ENCODE peak calls at places on chromosomes 1 and 21, in five cellular contexts. O is HepG2, T is K562, Y is upper lobe of left lung, C is HCT116. X is an unnamed sample.

GRCh38 chr1:54787604-54788003 is 13.5 kb downstream of the TTC22 start:
- ATAC-seq in T (no peak), Y (no peak), O (no peak), C (no peak), X (no peak)

GRCh38 chr1:209741889-209742288 is 14.0 kb upstream of the TRAF3IP3 start:
- ATAC-seq in C (no peak), Y (no peak), O (no peak), T (peak; percentile 30), X (no peak)

GRCh38 chr21:39169906-39170305 is 13.3 kb downstream of the PSMG1 start:
- ATAC-seq in O (peak; percentile 17), C (no peak), T (no peak), Y (no peak), X (no peak)

GRCh38 chr21:32584472-32584871 is 851 bp downstream of the TCP10L start:
- ATAC-seq in Y (no peak), C (no peak), T (no peak), O (no peak), X (no peak)

GRCh38 chr1:23282967-23283366 is 61.1 kb downstream of the HNRNPR start:
- ATAC-seq in Y (peak; percentile 30), O (no peak), T (no peak), C (no peak), X (peak; percentile 58)

GRCh38 chr1:209704584-209704983 is at the start of gene HSD11B1:
- ATAC-seq in O (no peak), T (no peak), C (no peak), Y (peak; percentile 73), X (peak; percentile 97)

GRCh38 chr1:171805395-171806115 is 24.1 kb downstream of the METTL13 start:
- ATAC-seq in Y (no peak), C (no peak), T (no peak), O (peak; percentile 59), X (no peak)

GRCh38 chr1:42947137-42947536 is 11.5 kb downstream of the SLC2A1 start:
- ATAC-seq in O (no peak), C (no peak), T (no peak), Y (no peak), X (no peak)

GRCh38 chr21:14686466-14687276 is 140.6 kb upstream of the SAMSN1 start:
- ATAC-seq in Y (no peak), O (no peak), T (peak; percentile 10), C (no peak), X (no peak)

GRCh38 chr1:231628207-231628876 is 1.8 kb downstream of the DISC1 start:
- ATAC-seq in O (peak; percentile 38), Y (no peak), C (no peak), T (no peak), X (no peak)

GRCh38 chr1:198234511-198235251 is 77.9 kb downstream of the NEK7 start:
- ATAC-seq in O (no peak), Y (no peak), T (peak; percentile 34), C (peak; percentile 78), X (no peak)

GRCh38 chr1:98044071-98044697 is 123.3 kb upstream of the DPYD start:
- ATAC-seq in C (no peak), O (no peak), Y (no peak), T (no peak), X (no peak)

GRCh38 chr1:41365772-41366427 is 4.7 kb downstream of the FOXO6 start:
- ATAC-seq in C (no peak), T (no peak), O (no peak), Y (no peak), X (no peak)

GRCh38 chr21:46065215-46065992 is 32.5 kb upstream of the COL6A2 start:
- ATAC-seq in C (no peak), T (peak; percentile 48), O (peak; percentile 55), Y (no peak), X (peak; percentile 71)

GRCh38 chr1:32247983-32248889 is 1.2 kb downstream of the FAM167B start:
- ATAC-seq in Y (peak; percentile 76), O (peak; percentile 71), C (peak; percentile 96), T (peak; percentile 93), X (peak; percentile 66)

GRCh38 chr1:13662498-13662897 is 37.5 kb upstream of the PRDM2 start:
- ATAC-seq in T (no peak), C (no peak), O (no peak), Y (no peak), X (peak; percentile 61)

GRCh38 chr21:31182231-31183129 is 144.2 kb upstream of the KRTAP19-8 start:
- ATAC-seq in Y (no peak), O (no peak), C (no peak), T (no peak), X (no peak)

GRCh38 chr21:38027901-38028300 is 111.6 kb upstream of the KCNJ6 start:
- ATAC-seq in T (peak; percentile 50), C (no peak), O (no peak), Y (no peak), X (no peak)

GRCh38 chr1:149885364-149886111 is 13.8 kb upstream of the BOLA1 start:
- ATAC-seq in C (peak; percentile 35), O (peak; percentile 73), T (peak; percentile 31), Y (peak; percentile 80), X (peak; percentile 17)

GRCh38 chr1:149888160-149888998 is 11.0 kb upstream of the BOLA1 start:
- ATAC-seq in O (peak; percentile 1), C (peak; percentile 37), Y (peak; percentile 75), T (peak; percentile 36), X (peak; percentile 42)

GRCh38 chr1:149886396-149887195 is 12.8 kb upstream of the BOLA1 start:
- ATAC-seq in T (peak; percentile 80), O (peak; percentile 70), Y (peak; percentile 94), C (peak; percentile 63), X (peak; percentile 83)

GRCh38 chr1:149888999-149889289 is 10.4 kb upstream of the BOLA1 start:
- ATAC-seq in O (no peak), Y (no peak), T (no peak), C (no peak), X (no peak)

GRCh38 chr1:149887456-149888159 is 11.8 kb upstream of the BOLA1 start:
- ATAC-seq in C (peak; percentile 62), O (peak; percentile 63), Y (peak; percentile 85), T (peak; percentile 70), X (peak; percentile 75)
- TF ChIP-seq POLR2A in C (peak; percentile 96), O (peak; percentile 86), Y (peak; percentile 91), T (peak; percentile 92), X (peak; percentile 99)

GRCh38 chr1:234531181-234532132 is 52.5 kb upstream of the TARBP1 start:
- ATAC-seq in C (no peak), T (no peak), Y (no peak), O (peak; percentile 24), X (peak; percentile 59)
- TF ChIP-seq POLR2AphosphoS5 in C (no peak), T (no peak), Y (peak; percentile 30), O (no peak), X (peak; percentile 97)

GRCh38 chr1:38476111-38476783 is 383.3 kb downstream of the RRAGC start:
- ATAC-seq in T (no peak), C (no peak), Y (no peak), O (no peak), X (no peak)

GRCh38 chr1:38474738-38475623 is 384.6 kb downstream of the RRAGC start:
- ATAC-seq in T (no peak), O (no peak), Y (peak; percentile 37), C (no peak), X (no peak)

GRCh38 chr1:38477811-38478210 is 381.8 kb downstream of the RRAGC start:
- ATAC-seq in O (no peak), Y (no peak), T (no peak), C (no peak), X (no peak)

GRCh38 chr1:38476784-38477175 is 382.8 kb downstream of the RRAGC start:
- ATAC-seq in O (no peak), C (no peak), T (no peak), Y (no peak), X (no peak)

DNA sequence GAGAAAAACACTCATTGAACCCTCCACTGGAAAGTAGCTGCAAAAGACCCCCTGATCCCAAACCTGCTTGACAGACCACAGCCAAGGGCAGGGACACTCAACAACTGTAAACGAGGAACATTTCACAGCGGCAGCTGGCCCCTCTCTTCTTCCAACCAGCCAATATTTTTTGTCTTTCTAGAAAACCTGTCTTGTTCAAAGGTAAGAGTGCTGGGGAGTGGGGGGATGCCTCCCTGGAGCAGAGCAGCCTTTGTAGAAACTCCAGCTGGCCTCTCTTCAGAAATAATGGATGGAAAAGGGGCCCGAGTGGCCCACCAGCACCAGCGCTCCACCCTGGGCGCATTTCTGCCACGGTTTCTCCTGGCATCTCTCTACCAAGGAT is 384.0 kb downstream of the RRAGC start:
- ATAC-seq in T (no peak), Y (no peak), C (no peak), O (no peak), X (no peak)
- TF ChIP-seq POLR2A in T (no peak), Y (no peak), C (no peak), O (no peak), X (no peak)

DNA sequence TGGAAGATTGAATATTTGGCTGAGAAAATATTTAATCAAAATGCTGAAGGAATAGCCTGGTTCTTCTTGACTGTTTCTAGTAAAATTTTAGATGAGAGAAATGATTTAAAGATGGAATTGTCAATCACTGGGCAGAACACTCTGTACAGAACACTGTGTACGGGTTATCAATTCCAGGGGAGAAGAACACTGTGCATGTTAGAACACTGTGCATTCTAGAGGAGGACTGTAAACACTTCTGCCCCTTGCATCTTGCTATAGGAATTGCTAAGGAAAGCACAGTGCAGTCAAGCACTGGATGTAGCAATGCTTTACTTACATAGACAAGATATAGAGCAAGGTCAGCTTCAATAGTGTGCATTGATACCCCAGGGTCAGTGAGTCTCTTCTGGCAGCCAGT is 98.7 kb downstream of the RWDD3 start:
- ATAC-seq in O (no peak), T (no peak), C (no peak), Y (no peak), X (no peak)
- TF ChIP-seq POLR2AphosphoS5 in O (no peak), T (no peak), C (no peak), Y (no peak), X (no peak)

GRCh38 chr1:221631551-221631950 is 110.3 kb downstream of the DUSP10 start:
- ATAC-seq in T (peak; percentile 33), C (no peak), Y (no peak), O (no peak), X (no peak)
- TF ChIP-seq POLR2A in T (no peak), C (no peak), Y (no peak), O (no peak), X (no peak)

GRCh38 chr1:1847061-1847460 is 43.8 kb downstream of the GNB1 start:
- ATAC-seq in T (peak; percentile 86), C (no peak), Y (no peak), O (peak; percentile 79), X (no peak)

GRCh38 chr1:1841575-1841991 is 49.3 kb downstream of the GNB1 start:
- ATAC-seq in Y (no peak), T (no peak), O (no peak), C (no peak), X (no peak)

GRCh38 chr1:1839311-1839965 is 51.4 kb downstream of the GNB1 start:
- ATAC-seq in Y (no peak), O (no peak), T (no peak), C (no peak), X (no peak)

GRCh38 chr1:1846386-1846918 is 44.4 kb downstream of the GNB1 start:
- ATAC-seq in O (no peak), C (no peak), T (no peak), Y (no peak), X (no peak)

GRCh38 chr1:1842360-1843146 is 48.3 kb downstream of the GNB1 start:
- ATAC-seq in Y (no peak), O (no peak), T (no peak), C (no peak), X (no peak)
- TF ChIP-seq POLR2AphosphoS5 in Y (no peak), O (no peak), T (no peak), C (no peak), X (no peak)

GRCh38 chr1:9628541-9629444 is 22.7 kb upstream of the PIK3CD start:
- ATAC-seq in C (no peak), Y (no peak), T (no peak), O (no peak), X (no peak)
- TF ChIP-seq POLR2A in C (no peak), Y (no peak), T (no peak), O (no peak), X (no peak)

X was measured in gastroesophageal sphincter.